ENCODE peak calls at places on chromosome 21, in four cellular contexts. V, X, K and R are unnamed samples.

GRCh38 chr21:42629856-42630410 is 23.5 kb upstream of the PDE9A start:
- DNase-seq in V (no peak), X (no peak), K (no peak), R (no peak)

GRCh38 chr21:34182436-34182835 is 109.1 kb downstream of the MRPS6 start:
- DNase-seq in V (no peak), X (no peak), K (no peak), R (no peak)

GRCh38 chr21:15054089-15054488 is 10.7 kb downstream of the NRIP1 start:
- DNase-seq in V (no peak), X (no peak), K (no peak), R (peak)

GRCh38 chr21:26614251-26614650 is 41.2 kb upstream of the CYYR1 start:
- DNase-seq in V (no peak), X (no peak), K (no peak), R (no peak)

GRCh38 chr21:18253252-18253651 is 8.6 kb downstream of the CHODL start:
- DNase-seq in V (no peak), X (no peak), K (no peak), R (no peak)

GRCh38 chr21:15495965-15496364 is 233.8 kb upstream of the USP25 start:
- DNase-seq in V (no peak), X (no peak), K (no peak), R (no peak)

GRCh38 chr21:42417533-42417932 is 13.8 kb downstream of the UBASH3A start:
- DNase-seq in V (no peak), X (no peak), K (no peak), R (peak)

GRCh38 chr21:8993943-8994639 is 1527.3 kb upstream of the TPTE start:
- DNase-seq in V (no peak), X (no peak), K (no peak), R (no peak)

GRCh38 chr21:42474043-42474831 is 21.8 kb downstream of the RSPH1 start:
- DNase-seq in V (peak), X (no peak), K (no peak), R (no peak)

GRCh38 chr21:26717146-26717739 is 128.0 kb downstream of the ADAMTS1 start:
- DNase-seq in V (peak), X (no peak), K (peak), R (no peak)

GRCh38 chr21:33880626-33881025 is 35.0 kb downstream of the ATP5PO start:
- DNase-seq in V (no peak), X (no peak), K (no peak), R (no peak)

GRCh38 chr21:35191128-35191527 is 142.0 kb upstream of the RUNX1 start:
- DNase-seq in V (no peak), X (no peak), K (no peak), R (no peak)

GRCh38 chr21:42633858-42634257 is 19.6 kb upstream of the PDE9A start:
- DNase-seq in V (no peak), X (no peak), K (no peak), R (no peak)

GRCh38 chr21:25855591-25855990 is 120.8 kb downstream of the GABPA start:
- DNase-seq in V (no peak), X (no peak), K (no peak), R (no peak)

GRCh38 chr21:35575280-35575915 is 484.9 kb downstream of the SETD4 start:
- DNase-seq in V (no peak), X (no peak), K (no peak), R (no peak)

GRCh38 chr21:36202721-36203602 is 46.3 kb downstream of the DOP1B start:
- DNase-seq in V (no peak), X (no peak), K (no peak), R (no peak)

GRCh38 chr21:42348762-42349161 is 2.0 kb downstream of the TFF2 start:
- DNase-seq in V (no peak), X (no peak), K (no peak), R (no peak)

GRCh38 chr21:16841917-16842316 is 670.9 kb upstream of the CXADR start:
- DNase-seq in V (no peak), X (no peak), K (no peak), R (no peak)

GRCh38 chr21:34336245-34336644 is 27.6 kb upstream of the KCNE2 start:
- DNase-seq in V (no peak), X (no peak), K (no peak), R (no peak)

GRCh38 chr21:43279578-43279894 is 110.7 kb downstream of the CRYAA start:
- DNase-seq in V (no peak), X (peak), K (no peak), R (no peak)

GRCh38 chr21:34792504-34793089 is 123.8 kb downstream of the CLIC6 start:
- DNase-seq in V (no peak), X (no peak), K (no peak), R (no peak)

DNA sequence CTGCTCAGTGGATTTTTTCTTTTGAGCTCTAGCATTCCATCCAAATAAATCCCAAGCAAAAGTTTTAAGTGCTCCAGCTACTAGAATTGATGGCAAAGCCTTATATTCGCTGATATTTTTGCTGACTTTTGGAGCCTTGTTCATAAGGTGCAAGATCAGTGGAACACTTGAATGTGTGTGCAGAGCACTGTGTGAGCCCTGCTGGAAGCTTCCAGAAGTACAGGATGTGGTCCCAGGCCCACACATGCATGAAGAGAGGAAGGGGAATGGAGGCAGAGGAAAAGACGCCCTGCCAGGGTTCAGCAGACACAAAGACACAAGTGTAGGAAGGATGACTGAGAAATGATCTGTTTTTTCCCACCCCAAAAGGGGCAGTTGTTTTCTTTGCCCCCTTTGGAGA is 169.4 kb downstream of the KCNJ6 start:
- DNase-seq in V (no peak), X (no peak), K (no peak), R (no peak)
- TF ChIP-seq CTCF in V (no peak), X (no peak), K (no peak), R (no peak)

DNA sequence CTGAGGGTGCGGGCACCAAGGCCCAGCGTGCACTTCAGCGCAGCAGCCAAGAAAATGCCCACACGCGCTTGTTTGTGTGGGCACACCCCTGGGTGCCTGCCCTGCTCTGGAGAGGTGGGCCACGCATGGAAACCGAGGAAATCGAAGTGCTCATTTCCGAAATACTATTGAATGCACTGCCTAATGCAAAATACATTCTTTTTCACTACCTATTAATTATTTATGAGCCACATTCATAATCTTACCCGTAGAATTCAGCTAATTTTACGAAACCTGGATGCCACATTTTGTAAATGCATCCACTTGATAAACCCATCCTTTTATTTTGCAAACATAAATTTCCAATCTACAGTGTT is 4.8 kb downstream of the DSCAM start:
- DNase-seq in V (no peak), X (no peak), K (no peak), R (no peak)
- TF ChIP-seq CTCF in V (no peak), X (no peak), K (no peak), R (no peak)

DNA sequence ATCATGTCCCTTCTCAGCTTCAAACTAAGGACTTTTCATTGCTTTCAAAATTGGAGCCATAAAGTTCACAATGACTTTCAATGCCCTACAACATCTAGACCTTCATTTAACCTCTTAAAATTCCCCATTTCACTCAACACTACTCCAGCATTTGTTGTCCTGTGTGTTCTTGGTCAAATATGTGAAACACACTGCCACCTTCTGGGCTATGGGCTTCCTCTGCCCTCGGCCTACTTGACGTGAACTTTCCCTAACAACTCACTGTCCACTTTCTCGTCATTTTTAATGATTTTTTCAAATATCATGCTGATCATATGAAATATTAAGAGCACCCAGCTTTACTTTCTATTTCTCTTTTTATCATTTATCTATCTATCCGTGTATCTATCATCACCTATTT is 2018.4 kb downstream of the NCAM2 start:
- DNase-seq in V (no peak), X (no peak), K (no peak), R (no peak)
- TF ChIP-seq CTCF in V (no peak), X (no peak), K (peak), R (no peak)

DNA sequence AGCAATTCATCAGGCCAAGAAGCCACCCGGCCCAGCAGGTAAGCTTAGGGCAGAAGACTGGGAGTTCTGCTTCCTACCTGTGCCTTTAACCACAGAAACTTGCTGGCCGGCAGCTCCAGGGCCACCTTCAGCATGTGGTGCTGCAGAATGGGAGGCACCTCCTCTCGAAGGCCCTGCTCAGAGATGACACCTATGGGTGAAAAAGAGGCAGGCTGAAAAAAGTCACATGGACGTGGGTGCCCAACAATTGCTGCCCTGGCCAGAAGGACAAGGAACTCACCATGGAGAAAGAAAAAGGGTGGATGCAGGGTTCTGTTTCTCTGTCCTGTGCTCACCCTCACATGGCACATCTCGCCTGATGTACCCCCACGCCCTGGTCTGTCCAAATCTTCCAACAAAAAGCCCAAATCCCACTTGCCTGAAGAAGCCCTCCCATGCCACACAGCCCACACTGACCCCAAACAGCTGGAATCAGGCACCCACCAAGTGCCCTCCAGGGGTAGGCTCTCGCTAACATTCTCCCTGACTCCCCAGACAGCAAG is 33.0 kb downstream of the URB1 start:
- DNase-seq in V (no peak), X (no peak), K (peak), R (no peak)
- TF ChIP-seq CTCF in V (no peak), X (no peak), K (peak), R (no peak)

GRCh38 chr21:24514081-24514733 is 1093.1 kb downstream of the MRPL39 start:
- DNase-seq in V (no peak), X (no peak), K (no peak), R (no peak)
- TF ChIP-seq CTCF in V (peak), X (peak), K (peak), R (peak)

DNA sequence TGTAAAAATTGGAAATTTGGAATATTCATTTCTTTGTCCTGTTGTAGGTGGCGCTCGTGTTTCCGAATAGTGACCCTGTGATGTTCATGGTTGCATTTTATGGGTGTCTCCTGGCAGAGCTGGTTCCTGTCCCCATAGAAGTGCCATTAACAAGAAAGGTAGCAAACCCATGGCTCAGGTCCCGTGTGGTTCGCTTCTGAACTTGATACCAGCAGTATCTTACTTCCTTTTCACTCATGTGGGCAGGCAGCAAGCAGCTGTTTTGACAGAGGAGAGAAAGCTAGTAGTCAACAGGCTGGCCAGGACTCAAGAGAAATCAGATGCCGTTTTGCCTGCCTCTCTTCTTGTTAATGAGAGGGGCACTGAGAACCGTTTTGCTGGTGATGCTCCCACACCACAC is 72.8 kb downstream of the S100B start:
- DNase-seq in V (no peak), X (no peak), K (no peak), R (peak)
- TF ChIP-seq CTCF in V (no peak), X (no peak), K (no peak), R (no peak)

GRCh38 chr21:21373969-21374368 is 375.8 kb downstream of the NCAM2 start:
- DNase-seq in V (no peak), X (no peak), K (no peak), R (no peak)
- TF ChIP-seq CTCF in V (peak), X (no peak), K (no peak), R (no peak)

DNA sequence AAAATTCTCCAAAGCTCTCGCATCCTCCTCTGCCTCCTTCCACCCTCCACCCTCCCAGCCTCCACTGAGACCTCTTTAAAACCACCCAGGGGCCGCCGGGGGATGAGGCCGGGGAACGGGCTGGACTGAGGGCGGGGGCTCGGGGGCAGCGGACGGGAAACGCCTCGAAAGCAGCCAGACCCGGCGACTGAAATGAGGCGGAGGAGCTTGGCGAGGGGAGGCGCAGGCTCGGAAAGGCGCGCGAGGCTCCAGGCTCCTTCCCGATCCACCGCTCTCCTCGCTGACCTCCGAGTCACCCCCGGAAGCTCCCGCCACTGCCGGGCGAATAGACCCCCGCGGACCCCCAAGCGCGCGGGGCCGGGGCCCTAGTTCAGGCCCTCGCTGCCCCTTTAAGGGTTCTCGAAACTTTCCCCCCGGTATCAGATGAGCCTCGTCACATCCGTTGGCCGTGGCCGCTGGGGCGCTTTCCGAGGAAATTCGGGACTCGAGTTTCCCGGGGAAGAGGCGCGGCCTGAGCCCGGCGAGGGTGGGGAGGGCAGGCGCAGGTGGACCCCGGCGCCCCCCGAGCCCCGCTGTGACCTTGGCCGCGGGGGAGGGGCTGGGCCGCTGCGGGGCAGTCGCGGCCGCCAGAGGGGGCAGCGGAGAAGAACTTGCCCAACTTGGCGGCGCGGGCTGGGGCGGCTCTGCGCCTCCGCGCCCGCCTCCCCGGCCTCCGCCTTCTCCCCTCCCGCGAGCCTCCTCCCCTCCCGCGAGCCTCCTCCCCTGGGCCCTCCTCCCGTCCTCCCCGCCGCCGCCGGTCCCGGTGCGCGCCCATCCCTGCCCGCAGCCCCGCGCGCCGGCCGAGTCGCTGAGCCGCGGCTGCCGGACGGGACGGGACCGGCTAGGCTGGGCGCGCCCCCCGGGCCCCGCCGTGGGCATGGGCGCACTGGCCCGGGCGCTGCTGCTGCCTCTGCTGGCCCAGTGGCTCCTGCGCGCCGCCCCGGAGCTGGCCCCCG is at the start of gene BACE2:
- DNase-seq in V (peak), X (peak), K (no peak), R (peak)
- TF ChIP-seq CTCF in V (peak), X (peak), K (no peak), R (peak)

GRCh38 chr21:38341546-38342012 is 84.8 kb downstream of the KCNJ15 start:
- DNase-seq in V (no peak), X (peak), K (no peak), R (no peak)
- TF ChIP-seq CTCF in V (no peak), X (no peak), K (no peak), R (no peak)

GRCh38 chr21:44487831-44488230 is 32.5 kb downstream of the LRRC3 start:
- DNase-seq in V (no peak), X (no peak), K (peak), R (peak)

GRCh38 chr21:44492572-44493385 is 37.5 kb downstream of the LRRC3 start:
- DNase-seq in V (no peak), X (no peak), K (no peak), R (no peak)

GRCh38 chr21:44490405-44490804 is 35.1 kb downstream of the LRRC3 start:
- DNase-seq in V (no peak), X (no peak), K (no peak), R (no peak)

GRCh38 chr21:44490816-44491215 is 35.5 kb downstream of the LRRC3 start:
- DNase-seq in V (no peak), X (no peak), K (no peak), R (no peak)

GRCh38 chr21:44489962-44490361 is 34.7 kb downstream of the LRRC3 start:
- DNase-seq in V (no peak), X (no peak), K (no peak), R (peak)
- TF ChIP-seq CTCF in V (no peak), X (no peak), K (peak), R (peak)